ENCODE peak calls at places on chromosomes 7 and 10, in six cellular contexts. One of them, this sample, is unnamed.
A peak's percentile ranks its signal among the peaks of the same experiment; 100 is the strongest.

GRCh38 chr7:127865466-127865865 is 165.8 kb downstream of the LRRC4 start:
- DNase-seq in A549: no peak
- DNase-seq in endothelial cell of umbilical vein: peak; percentile 37
- DNase-seq in K562: no peak
- DNase-seq in GM12878: no peak
- DNase-seq in HepG2: peak; percentile 20
- DNase-seq in this sample: no peak

GRCh38 chr7:9937944-9938631 is 1035.6 kb upstream of the PHF14 start:
- DNase-seq in A549: no peak
- DNase-seq in endothelial cell of umbilical vein: peak; percentile 3
- DNase-seq in K562: peak; percentile 1
- DNase-seq in GM12878: no peak
- DNase-seq in HepG2: no peak
- DNase-seq in this sample: no peak

GRCh38 chr7:138520742-138521141 is 60.7 kb downstream of the TRIM24 start:
- DNase-seq in A549: no peak
- DNase-seq in endothelial cell of umbilical vein: no peak
- DNase-seq in K562: no peak
- DNase-seq in GM12878: no peak
- DNase-seq in HepG2: no peak
- DNase-seq in this sample: no peak

GRCh38 chr7:130351664-130352015 is 7.0 kb downstream of the CPA5 start:
- DNase-seq in A549: no peak
- DNase-seq in endothelial cell of umbilical vein: no peak
- DNase-seq in K562: no peak
- DNase-seq in GM12878: no peak
- DNase-seq in HepG2: no peak
- DNase-seq in this sample: no peak

GRCh38 chr7:34059551-34059840 is 154.2 kb downstream of the BMPER start:
- DNase-seq in A549: no peak
- DNase-seq in endothelial cell of umbilical vein: no peak
- DNase-seq in K562: no peak
- DNase-seq in GM12878: no peak
- DNase-seq in HepG2: no peak
- DNase-seq in this sample: no peak

GRCh38 chr7:108308913-108309312 is 147.3 kb downstream of the NRCAM start:
- DNase-seq in A549: no peak
- DNase-seq in endothelial cell of umbilical vein: peak; percentile 60
- DNase-seq in K562: no peak
- DNase-seq in GM12878: no peak
- DNase-seq in HepG2: no peak
- DNase-seq in this sample: no peak

GRCh38 chr10:124598773-124599587 is 137.4 kb downstream of the LHPP start:
- DNase-seq in A549: no peak
- DNase-seq in endothelial cell of umbilical vein: no peak
- DNase-seq in K562: no peak
- DNase-seq in GM12878: no peak
- DNase-seq in HepG2: no peak
- DNase-seq in this sample: no peak

GRCh38 chr7:157508477-157508881 is 171.7 kb downstream of the DNAJB6 start:
- DNase-seq in A549: no peak
- DNase-seq in endothelial cell of umbilical vein: no peak
- DNase-seq in K562: no peak
- DNase-seq in GM12878: no peak
- DNase-seq in HepG2: no peak
- DNase-seq in this sample: no peak

GRCh38 chr7:74306737-74307469 is 17.7 kb downstream of the CLIP2 start:
- DNase-seq in A549: no peak
- DNase-seq in endothelial cell of umbilical vein: peak; percentile 69
- DNase-seq in K562: peak; percentile 86
- DNase-seq in GM12878: no peak
- DNase-seq in HepG2: no peak
- DNase-seq in this sample: no peak

GRCh38 chr10:77405771-77406241 is 231.8 kb downstream of the KCNMA1 start:
- DNase-seq in A549: peak; percentile 89
- DNase-seq in endothelial cell of umbilical vein: peak; percentile 51
- DNase-seq in K562: peak; percentile 72
- DNase-seq in GM12878: no peak
- DNase-seq in HepG2: peak; percentile 17
- DNase-seq in this sample: peak; percentile 80

GRCh38 chr10:74543276-74543675 is 283.1 kb upstream of the KAT6B start:
- DNase-seq in A549: no peak
- DNase-seq in endothelial cell of umbilical vein: no peak
- DNase-seq in K562: no peak
- DNase-seq in GM12878: no peak
- DNase-seq in HepG2: no peak
- DNase-seq in this sample: no peak

GRCh38 chr7:29341156-29341555 is 146.6 kb downstream of the CHN2 start:
- DNase-seq in A549: no peak
- DNase-seq in endothelial cell of umbilical vein: no peak
- DNase-seq in K562: no peak
- DNase-seq in GM12878: no peak
- DNase-seq in HepG2: no peak
- DNase-seq in this sample: no peak

GRCh38 chr10:86162036-86162435 is 204.6 kb downstream of the GRID1 start:
- DNase-seq in A549: no peak
- DNase-seq in endothelial cell of umbilical vein: no peak
- DNase-seq in K562: no peak
- DNase-seq in GM12878: no peak
- DNase-seq in HepG2: no peak
- DNase-seq in this sample: no peak

GRCh38 chr7:40717242-40717641 is 582.4 kb downstream of the SUGCT start:
- DNase-seq in A549: peak; percentile 12
- DNase-seq in endothelial cell of umbilical vein: peak; percentile 69
- DNase-seq in K562: peak; percentile 7
- DNase-seq in GM12878: no peak
- DNase-seq in HepG2: peak; percentile 25
- DNase-seq in this sample: peak; percentile 70

GRCh38 chr7:542935-543789 is 23.5 kb upstream of the PDGFA start:
- DNase-seq in A549: peak; percentile 76
- DNase-seq in endothelial cell of umbilical vein: peak; percentile 82
- DNase-seq in K562: no peak
- DNase-seq in GM12878: no peak
- DNase-seq in HepG2: peak; percentile 37
- DNase-seq in this sample: peak; percentile 88

GRCh38 chr7:151756076-151756731 is 120.7 kb downstream of the PRKAG2 start:
- DNase-seq in A549: no peak
- DNase-seq in endothelial cell of umbilical vein: peak; percentile 26
- DNase-seq in K562: peak; percentile 17
- DNase-seq in GM12878: no peak
- DNase-seq in HepG2: no peak
- DNase-seq in this sample: peak; percentile 74

DNA sequence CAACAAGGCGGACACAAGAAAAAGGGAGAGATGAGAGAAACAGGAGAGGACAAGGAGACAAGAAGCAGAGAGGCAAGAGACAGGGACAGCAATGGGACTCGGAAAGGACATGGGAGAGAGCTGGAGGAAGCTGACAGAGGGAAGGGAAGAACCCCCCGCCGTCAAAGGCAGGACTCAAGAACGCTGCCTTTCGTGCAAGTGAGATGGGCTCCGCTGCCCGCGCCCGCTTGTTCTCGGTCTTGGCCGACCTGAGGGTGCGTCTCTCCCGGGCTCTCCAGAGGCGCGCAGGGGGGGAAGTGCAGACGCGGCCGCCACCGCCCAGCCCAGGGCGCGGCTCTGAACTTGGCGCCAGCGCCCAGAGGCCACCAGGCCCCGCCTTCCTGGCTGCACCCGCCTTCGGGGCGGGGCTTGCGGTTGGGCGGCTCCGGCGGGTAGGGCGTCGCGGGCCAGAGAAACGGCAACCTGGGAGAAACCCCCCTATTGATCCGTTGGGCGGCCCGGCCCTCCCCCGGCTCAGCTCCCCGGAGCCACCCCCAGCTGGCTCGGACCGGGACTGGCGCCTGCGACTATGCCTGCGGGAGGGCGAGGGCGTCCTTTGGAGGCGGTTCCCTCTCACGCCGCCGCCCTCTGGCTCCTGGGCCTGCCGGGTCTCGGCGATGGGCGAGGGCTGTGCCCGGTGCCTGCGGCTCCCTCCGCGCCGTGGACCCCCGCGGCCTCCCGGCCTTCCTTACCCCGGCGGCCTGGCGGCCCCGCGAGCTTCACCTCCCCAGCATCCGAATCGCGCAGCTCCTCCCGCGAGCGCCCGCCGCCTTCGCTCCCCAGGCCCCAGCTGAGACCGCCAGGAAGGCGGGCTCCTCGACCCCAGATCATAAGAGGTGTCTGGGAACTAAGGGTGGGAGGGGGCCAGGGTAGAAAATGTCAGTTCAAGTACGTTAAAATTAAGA is 2.2 kb upstream of the ANTXRL start:
- DNase-seq in A549: peak; percentile 85
- DNase-seq in endothelial cell of umbilical vein: peak; percentile 61
- DNase-seq in K562: peak; percentile 95
- DNase-seq in GM12878: no peak
- DNase-seq in HepG2: peak; percentile 31
- DNase-seq in this sample: peak; percentile 98
- TF ChIP-seq MYC in A549: no peak
- TF ChIP-seq MYC in endothelial cell of umbilical vein: no peak
- TF ChIP-seq MYC in K562: no peak
- TF ChIP-seq MYC in GM12878: no peak
- TF ChIP-seq MYC in HepG2: no peak
- TF ChIP-seq MYC in this sample: no peak

DNA sequence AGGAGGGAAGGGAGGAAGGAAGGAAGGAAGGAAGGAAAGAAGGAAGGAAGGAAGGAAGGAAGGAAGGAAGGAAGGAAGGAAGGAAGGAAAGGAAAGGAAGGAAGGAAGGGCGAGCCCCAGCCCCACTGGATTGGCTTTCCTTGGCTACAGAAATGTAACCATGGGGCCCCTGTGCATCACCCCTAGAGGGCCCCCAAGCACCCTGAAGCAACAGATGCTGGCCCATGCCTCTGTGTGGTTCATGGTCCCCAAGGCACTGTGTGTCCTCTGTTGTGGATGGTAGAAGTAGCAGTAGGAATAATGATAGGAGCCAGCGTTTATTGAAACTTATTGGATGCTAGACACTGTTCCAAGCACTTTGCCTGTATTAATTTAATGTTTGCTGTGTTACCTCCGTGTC is 116.6 kb upstream of the MACROH2A2 start:
- DNase-seq in A549: no peak
- DNase-seq in endothelial cell of umbilical vein: no peak
- DNase-seq in K562: peak; percentile 30
- DNase-seq in GM12878: no peak
- DNase-seq in HepG2: no peak
- DNase-seq in this sample: peak; percentile 55
- TF ChIP-seq MAX in A549: no peak
- TF ChIP-seq MAX in endothelial cell of umbilical vein: no peak
- TF ChIP-seq MAX in K562: no peak
- TF ChIP-seq MAX in GM12878: no peak
- TF ChIP-seq MAX in HepG2: no peak
- TF ChIP-seq MAX in this sample: no peak

DNA sequence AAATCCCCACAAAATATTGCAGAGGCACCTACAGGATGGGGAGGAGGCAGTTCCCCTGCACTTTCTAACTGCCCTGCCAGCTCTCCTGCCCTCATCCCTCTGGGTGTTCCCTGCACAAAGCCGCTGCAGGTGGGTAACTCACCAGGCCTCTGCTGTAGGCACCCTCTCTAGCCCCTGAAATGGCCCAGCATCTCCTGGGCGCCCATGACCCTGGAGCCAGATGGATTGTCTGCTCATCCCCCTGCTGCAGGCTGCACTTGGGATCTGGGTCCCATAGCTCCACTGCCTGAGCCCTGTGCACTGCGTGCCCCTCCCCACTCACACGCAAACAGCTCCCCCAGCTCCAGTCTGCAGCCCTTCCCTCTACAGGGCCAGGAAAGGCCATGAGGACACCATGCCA is 130.9 kb downstream of the C10orf105 start:
- DNase-seq in A549: no peak
- DNase-seq in endothelial cell of umbilical vein: no peak
- DNase-seq in K562: no peak
- DNase-seq in GM12878: no peak
- DNase-seq in HepG2: no peak
- DNase-seq in this sample: no peak
- TF ChIP-seq POLR2A in A549: no peak
- TF ChIP-seq POLR2A in endothelial cell of umbilical vein: no peak
- TF ChIP-seq POLR2A in K562: no peak
- TF ChIP-seq POLR2A in GM12878: no peak
- TF ChIP-seq POLR2A in HepG2: no peak
- TF ChIP-seq POLR2A in this sample: no peak

DNA sequence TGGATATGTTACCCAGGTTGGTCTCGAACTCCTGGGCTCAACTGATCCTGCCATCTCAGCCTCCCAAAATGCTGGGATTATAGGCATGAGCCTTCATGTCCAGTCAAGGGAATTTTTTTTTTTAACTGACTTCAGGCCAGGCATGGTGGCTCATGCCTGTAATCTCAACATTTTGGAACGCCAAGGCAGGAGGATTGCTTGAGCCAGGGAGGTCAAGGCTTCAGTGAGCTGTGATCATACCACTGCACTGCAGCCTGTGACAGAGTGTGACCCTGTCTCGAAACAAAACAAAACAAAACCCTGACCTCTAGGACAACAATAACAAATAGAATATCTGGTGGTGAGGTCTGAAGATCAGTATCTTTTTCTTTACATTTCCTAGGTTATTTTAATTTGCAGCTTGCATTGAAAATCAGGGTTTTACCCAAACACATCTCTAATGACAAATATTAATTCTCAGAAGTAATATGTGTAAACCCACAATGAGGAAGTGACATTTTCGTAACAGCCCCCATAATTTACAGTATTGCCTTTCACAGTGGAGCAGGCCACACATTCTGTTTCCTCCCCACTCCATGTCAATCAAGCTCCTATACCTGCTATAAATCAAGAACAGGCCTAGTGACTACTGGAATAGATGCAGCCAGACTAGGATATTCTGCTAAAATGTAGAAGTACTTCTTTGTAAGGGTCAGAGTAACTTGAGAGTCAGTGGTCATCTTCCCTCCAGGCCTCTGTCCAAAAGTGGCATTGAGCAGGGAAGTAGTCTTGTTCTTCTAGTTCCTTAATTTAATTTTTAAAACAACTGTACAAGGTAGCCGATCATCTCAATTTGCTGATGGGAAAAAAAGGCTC is 43.3 kb upstream of the ECHDC3 start:
- DNase-seq in A549: no peak
- DNase-seq in endothelial cell of umbilical vein: no peak
- DNase-seq in K562: no peak
- DNase-seq in GM12878: peak; percentile 77
- DNase-seq in HepG2: peak; percentile 61
- DNase-seq in this sample: peak; percentile 43
- TF ChIP-seq MYC in A549: no peak
- TF ChIP-seq MYC in endothelial cell of umbilical vein: no peak
- TF ChIP-seq MYC in K562: no peak
- TF ChIP-seq MYC in GM12878: no peak
- TF ChIP-seq MYC in HepG2: no peak
- TF ChIP-seq MYC in this sample: no peak